ENCODE peak calls at places on chromosome 21, in seven cellular contexts. One of them, this sample, is unnamed.

GRCh38 chr21:23247334-23247733 is 2249.1 kb downstream of the NCAM2 start:
- DNase-seq in WTC11: no peak
- DNase-seq in brain microvascular endothelial cell: no peak
- DNase-seq in AG10803: no peak
- DNase-seq in activated CD8-positive, alpha-beta memory T cell treated with anti-CD3 and anti-CD28 coated beads for 48 hours: no peak
- DNase-seq in stimulated activated CD4-positive, alpha-beta T cell treated with anti-CD3 and anti-CD28 coated beads, Interleukin-2, amount 100 ng/mL, for 4 hours: no peak
- DNase-seq in activated naive CD4-positive, alpha-beta T cell treated with anti-CD3 and anti-CD28 coated beads for 36 hours: no peak
- DNase-seq in this sample: no peak

GRCh38 chr21:34576043-34576466 is 38.9 kb downstream of the RCAN1 start:
- DNase-seq in WTC11: no peak
- DNase-seq in brain microvascular endothelial cell: no peak
- DNase-seq in AG10803: peak
- DNase-seq in activated CD8-positive, alpha-beta memory T cell treated with anti-CD3 and anti-CD28 coated beads for 48 hours: no peak
- DNase-seq in stimulated activated CD4-positive, alpha-beta T cell treated with anti-CD3 and anti-CD28 coated beads, Interleukin-2, amount 100 ng/mL, for 4 hours: no peak
- DNase-seq in activated naive CD4-positive, alpha-beta T cell treated with anti-CD3 and anti-CD28 coated beads for 36 hours: no peak
- DNase-seq in this sample: no peak

GRCh38 chr21:31974454-31974985 is 101.7 kb downstream of the HUNK start:
- DNase-seq in WTC11: peak
- DNase-seq in brain microvascular endothelial cell: no peak
- DNase-seq in AG10803: no peak
- DNase-seq in activated CD8-positive, alpha-beta memory T cell treated with anti-CD3 and anti-CD28 coated beads for 48 hours: peak
- DNase-seq in stimulated activated CD4-positive, alpha-beta T cell treated with anti-CD3 and anti-CD28 coated beads, Interleukin-2, amount 100 ng/mL, for 4 hours: no peak
- DNase-seq in activated naive CD4-positive, alpha-beta T cell treated with anti-CD3 and anti-CD28 coated beads for 36 hours: peak
- DNase-seq in this sample: no peak

GRCh38 chr21:21019681-21020080 is 21.5 kb downstream of the NCAM2 start:
- DNase-seq in WTC11: no peak
- DNase-seq in brain microvascular endothelial cell: no peak
- DNase-seq in AG10803: no peak
- DNase-seq in activated CD8-positive, alpha-beta memory T cell treated with anti-CD3 and anti-CD28 coated beads for 48 hours: no peak
- DNase-seq in stimulated activated CD4-positive, alpha-beta T cell treated with anti-CD3 and anti-CD28 coated beads, Interleukin-2, amount 100 ng/mL, for 4 hours: no peak
- DNase-seq in activated naive CD4-positive, alpha-beta T cell treated with anti-CD3 and anti-CD28 coated beads for 36 hours: no peak
- DNase-seq in this sample: no peak

GRCh38 chr21:41868062-41868710 is 11.0 kb downstream of the PRDM15 start:
- DNase-seq in WTC11: no peak
- DNase-seq in brain microvascular endothelial cell: no peak
- DNase-seq in AG10803: peak
- DNase-seq in activated CD8-positive, alpha-beta memory T cell treated with anti-CD3 and anti-CD28 coated beads for 48 hours: no peak
- DNase-seq in stimulated activated CD4-positive, alpha-beta T cell treated with anti-CD3 and anti-CD28 coated beads, Interleukin-2, amount 100 ng/mL, for 4 hours: no peak
- DNase-seq in activated naive CD4-positive, alpha-beta T cell treated with anti-CD3 and anti-CD28 coated beads for 36 hours: no peak
- DNase-seq in this sample: peak

GRCh38 chr21:16509466-16509865 is 779.7 kb downstream of the USP25 start:
- DNase-seq in WTC11: no peak
- DNase-seq in brain microvascular endothelial cell: no peak
- DNase-seq in AG10803: peak
- DNase-seq in activated CD8-positive, alpha-beta memory T cell treated with anti-CD3 and anti-CD28 coated beads for 48 hours: no peak
- DNase-seq in stimulated activated CD4-positive, alpha-beta T cell treated with anti-CD3 and anti-CD28 coated beads, Interleukin-2, amount 100 ng/mL, for 4 hours: no peak
- DNase-seq in activated naive CD4-positive, alpha-beta T cell treated with anti-CD3 and anti-CD28 coated beads for 36 hours: no peak
- DNase-seq in this sample: peak

GRCh38 chr21:38878394-38879179 is 72.9 kb downstream of the ETS2 start:
- DNase-seq in WTC11: no peak
- DNase-seq in brain microvascular endothelial cell: no peak
- DNase-seq in AG10803: peak
- DNase-seq in activated CD8-positive, alpha-beta memory T cell treated with anti-CD3 and anti-CD28 coated beads for 48 hours: no peak
- DNase-seq in stimulated activated CD4-positive, alpha-beta T cell treated with anti-CD3 and anti-CD28 coated beads, Interleukin-2, amount 100 ng/mL, for 4 hours: no peak
- DNase-seq in activated naive CD4-positive, alpha-beta T cell treated with anti-CD3 and anti-CD28 coated beads for 36 hours: no peak
- DNase-seq in this sample: peak

GRCh38 chr21:36698160-36699025 is 522 bp upstream of the SIM2 start:
- DNase-seq in WTC11: peak
- DNase-seq in brain microvascular endothelial cell: no peak
- DNase-seq in AG10803: peak
- DNase-seq in activated CD8-positive, alpha-beta memory T cell treated with anti-CD3 and anti-CD28 coated beads for 48 hours: no peak
- DNase-seq in stimulated activated CD4-positive, alpha-beta T cell treated with anti-CD3 and anti-CD28 coated beads, Interleukin-2, amount 100 ng/mL, for 4 hours: no peak
- DNase-seq in activated naive CD4-positive, alpha-beta T cell treated with anti-CD3 and anti-CD28 coated beads for 36 hours: no peak
- DNase-seq in this sample: no peak

GRCh38 chr21:31354122-31354521 is 10.1 kb upstream of the TIAM1 start:
- DNase-seq in WTC11: no peak
- DNase-seq in brain microvascular endothelial cell: no peak
- DNase-seq in AG10803: no peak
- DNase-seq in activated CD8-positive, alpha-beta memory T cell treated with anti-CD3 and anti-CD28 coated beads for 48 hours: no peak
- DNase-seq in stimulated activated CD4-positive, alpha-beta T cell treated with anti-CD3 and anti-CD28 coated beads, Interleukin-2, amount 100 ng/mL, for 4 hours: no peak
- DNase-seq in activated naive CD4-positive, alpha-beta T cell treated with anti-CD3 and anti-CD28 coated beads for 36 hours: no peak
- DNase-seq in this sample: no peak

GRCh38 chr21:39142972-39143371 is 40.3 kb downstream of the PSMG1 start:
- DNase-seq in WTC11: no peak
- DNase-seq in brain microvascular endothelial cell: no peak
- DNase-seq in AG10803: no peak
- DNase-seq in activated CD8-positive, alpha-beta memory T cell treated with anti-CD3 and anti-CD28 coated beads for 48 hours: no peak
- DNase-seq in stimulated activated CD4-positive, alpha-beta T cell treated with anti-CD3 and anti-CD28 coated beads, Interleukin-2, amount 100 ng/mL, for 4 hours: no peak
- DNase-seq in activated naive CD4-positive, alpha-beta T cell treated with anti-CD3 and anti-CD28 coated beads for 36 hours: no peak
- DNase-seq in this sample: no peak

GRCh38 chr21:44947111-44947929 is 7.5 kb downstream of the SLX9 start:
- DNase-seq in WTC11: no peak
- DNase-seq in brain microvascular endothelial cell: no peak
- DNase-seq in AG10803: no peak
- DNase-seq in activated CD8-positive, alpha-beta memory T cell treated with anti-CD3 and anti-CD28 coated beads for 48 hours: no peak
- DNase-seq in stimulated activated CD4-positive, alpha-beta T cell treated with anti-CD3 and anti-CD28 coated beads, Interleukin-2, amount 100 ng/mL, for 4 hours: no peak
- DNase-seq in activated naive CD4-positive, alpha-beta T cell treated with anti-CD3 and anti-CD28 coated beads for 36 hours: no peak
- DNase-seq in this sample: no peak

GRCh38 chr21:45377866-45378257 is 27.1 kb upstream of the COL18A1 start:
- DNase-seq in WTC11: no peak
- DNase-seq in brain microvascular endothelial cell: no peak
- DNase-seq in AG10803: no peak
- DNase-seq in activated CD8-positive, alpha-beta memory T cell treated with anti-CD3 and anti-CD28 coated beads for 48 hours: no peak
- DNase-seq in stimulated activated CD4-positive, alpha-beta T cell treated with anti-CD3 and anti-CD28 coated beads, Interleukin-2, amount 100 ng/mL, for 4 hours: no peak
- DNase-seq in activated naive CD4-positive, alpha-beta T cell treated with anti-CD3 and anti-CD28 coated beads for 36 hours: no peak
- DNase-seq in this sample: no peak

This sample was measured in fibroblast of gingiva.